ENCODE peak calls at places on chromosome 9, in ten cellular contexts. One of them, this sample, is unnamed.

GRCh38 chr9:93058357-93059096 is at the start of gene SUSD3:
- DNase-seq in CD4-positive, alpha-beta T cell: peak; percentile 74
- DNase-seq in Peyer's patch: peak; percentile 92
- DNase-seq in G401: no peak
- DNase-seq in A172: no peak
- DNase-seq in left cardiac atrium: peak; percentile 75
- DNase-seq in T-helper 9 cell: peak; percentile 55
- DNase-seq in left lung: peak; percentile 92
- DNase-seq in activated CD8-positive, alpha-beta memory T cell treated with anti-CD3 and anti-CD28 coated beads, Interleukin-2, amount 10 ng/mL, durations not matched to agents 7 days and 5 days: peak; percentile 76
- DNase-seq in NCI-H774: peak; percentile 36
- DNase-seq in this sample: peak; percentile 37

GRCh38 chr9:137441289-137441934 is at the start of gene ENTPD8:
- DNase-seq in CD4-positive, alpha-beta T cell: no peak
- DNase-seq in Peyer's patch: no peak
- DNase-seq in G401: no peak
- DNase-seq in A172: peak; percentile 54
- DNase-seq in left cardiac atrium: peak; percentile 29
- DNase-seq in T-helper 9 cell: no peak
- DNase-seq in left lung: peak; percentile 88
- DNase-seq in activated CD8-positive, alpha-beta memory T cell treated with anti-CD3 and anti-CD28 coated beads, Interleukin-2, amount 10 ng/mL, durations not matched to agents 7 days and 5 days: no peak
- DNase-seq in NCI-H774: peak; percentile 97
- DNase-seq in this sample: no peak

GRCh38 chr9:114560956-114561355 is 26.6 kb upstream of the ATP6V1G1 start:
- DNase-seq in CD4-positive, alpha-beta T cell: no peak
- DNase-seq in Peyer's patch: no peak
- DNase-seq in G401: no peak
- DNase-seq in A172: no peak
- DNase-seq in left cardiac atrium: no peak
- DNase-seq in T-helper 9 cell: no peak
- DNase-seq in left lung: no peak
- DNase-seq in activated CD8-positive, alpha-beta memory T cell treated with anti-CD3 and anti-CD28 coated beads, Interleukin-2, amount 10 ng/mL, durations not matched to agents 7 days and 5 days: no peak
- DNase-seq in NCI-H774: no peak
- DNase-seq in this sample: no peak

GRCh38 chr9:37679649-37680402 is 29.1 kb downstream of the FRMPD1 start:
- DNase-seq in CD4-positive, alpha-beta T cell: no peak
- DNase-seq in Peyer's patch: no peak
- DNase-seq in G401: no peak
- DNase-seq in A172: no peak
- DNase-seq in left cardiac atrium: no peak
- DNase-seq in T-helper 9 cell: no peak
- DNase-seq in left lung: no peak
- DNase-seq in activated CD8-positive, alpha-beta memory T cell treated with anti-CD3 and anti-CD28 coated beads, Interleukin-2, amount 10 ng/mL, durations not matched to agents 7 days and 5 days: no peak
- DNase-seq in NCI-H774: no peak
- DNase-seq in this sample: no peak

GRCh38 chr9:115930472-115930871 is 223.1 kb upstream of the PAPPA start:
- DNase-seq in CD4-positive, alpha-beta T cell: no peak
- DNase-seq in Peyer's patch: no peak
- DNase-seq in G401: no peak
- DNase-seq in A172: no peak
- DNase-seq in left cardiac atrium: no peak
- DNase-seq in T-helper 9 cell: no peak
- DNase-seq in left lung: no peak
- DNase-seq in activated CD8-positive, alpha-beta memory T cell treated with anti-CD3 and anti-CD28 coated beads, Interleukin-2, amount 10 ng/mL, durations not matched to agents 7 days and 5 days: no peak
- DNase-seq in NCI-H774: no peak
- DNase-seq in this sample: no peak

GRCh38 chr9:21244841-21245240 is 5.0 kb upstream of the IFNA14 start:
- DNase-seq in CD4-positive, alpha-beta T cell: no peak
- DNase-seq in Peyer's patch: no peak
- DNase-seq in G401: no peak
- DNase-seq in A172: no peak
- DNase-seq in left cardiac atrium: no peak
- DNase-seq in T-helper 9 cell: no peak
- DNase-seq in left lung: no peak
- DNase-seq in activated CD8-positive, alpha-beta memory T cell treated with anti-CD3 and anti-CD28 coated beads, Interleukin-2, amount 10 ng/mL, durations not matched to agents 7 days and 5 days: no peak
- DNase-seq in NCI-H774: no peak
- DNase-seq in this sample: no peak

GRCh38 chr9:106069241-106069640 is 374.9 kb downstream of the TMEM38B start:
- DNase-seq in CD4-positive, alpha-beta T cell: no peak
- DNase-seq in Peyer's patch: no peak
- DNase-seq in G401: no peak
- DNase-seq in A172: no peak
- DNase-seq in left cardiac atrium: no peak
- DNase-seq in T-helper 9 cell: no peak
- DNase-seq in left lung: no peak
- DNase-seq in activated CD8-positive, alpha-beta memory T cell treated with anti-CD3 and anti-CD28 coated beads, Interleukin-2, amount 10 ng/mL, durations not matched to agents 7 days and 5 days: no peak
- DNase-seq in NCI-H774: no peak
- DNase-seq in this sample: peak; percentile 79

GRCh38 chr9:14542071-14542470 is 151.2 kb downstream of the ZDHHC21 start:
- DNase-seq in CD4-positive, alpha-beta T cell: no peak
- DNase-seq in Peyer's patch: no peak
- DNase-seq in G401: no peak
- DNase-seq in A172: no peak
- DNase-seq in left cardiac atrium: no peak
- DNase-seq in T-helper 9 cell: no peak
- DNase-seq in left lung: no peak
- DNase-seq in activated CD8-positive, alpha-beta memory T cell treated with anti-CD3 and anti-CD28 coated beads, Interleukin-2, amount 10 ng/mL, durations not matched to agents 7 days and 5 days: no peak
- DNase-seq in NCI-H774: peak; percentile 16
- DNase-seq in this sample: no peak

GRCh38 chr9:113589890-113590289 is 126.4 kb downstream of the RGS3 start:
- DNase-seq in CD4-positive, alpha-beta T cell: no peak
- DNase-seq in Peyer's patch: no peak
- DNase-seq in G401: peak; percentile 48
- DNase-seq in A172: peak; percentile 58
- DNase-seq in left cardiac atrium: peak; percentile 19
- DNase-seq in T-helper 9 cell: no peak
- DNase-seq in left lung: no peak
- DNase-seq in activated CD8-positive, alpha-beta memory T cell treated with anti-CD3 and anti-CD28 coated beads, Interleukin-2, amount 10 ng/mL, durations not matched to agents 7 days and 5 days: no peak
- DNase-seq in NCI-H774: no peak
- DNase-seq in this sample: peak; percentile 61

GRCh38 chr9:92661761-92662160 is 8.2 kb downstream of the IPPK start:
- DNase-seq in CD4-positive, alpha-beta T cell: no peak
- DNase-seq in Peyer's patch: no peak
- DNase-seq in G401: no peak
- DNase-seq in A172: no peak
- DNase-seq in left cardiac atrium: no peak
- DNase-seq in T-helper 9 cell: no peak
- DNase-seq in left lung: peak; percentile 17
- DNase-seq in activated CD8-positive, alpha-beta memory T cell treated with anti-CD3 and anti-CD28 coated beads, Interleukin-2, amount 10 ng/mL, durations not matched to agents 7 days and 5 days: no peak
- DNase-seq in NCI-H774: no peak
- DNase-seq in this sample: no peak

This sample was measured in COLO829.